ENCODE peak calls at places on chromosomes 7 and 10, in seven cellular contexts. One of them, this sample, is unnamed.

GRCh38 chr7:121394709-121395140 is 1.4 kb downstream of the FAM3C start:
- DNase-seq in brain microvascular endothelial cell: no peak
- DNase-seq in NCI-H1092 treated with DMSO at 0.1 percent for 48 hours: no peak
- DNase-seq in amygdala: no peak
- DNase-seq in renal cortical epithelial cell: peak
- DNase-seq in mesothelial cell of epicardium: no peak
- DNase-seq in amniotic stem cell: no peak
- DNase-seq in this sample: no peak

GRCh38 chr7:93203496-93203895 is 22.8 kb downstream of the HEPACAM2 start:
- DNase-seq in brain microvascular endothelial cell: no peak
- DNase-seq in amniotic stem cell: no peak
- DNase-seq in mesothelial cell of epicardium: no peak
- DNase-seq in renal cortical epithelial cell: no peak
- DNase-seq in NCI-H1092 treated with DMSO at 0.1 percent for 48 hours: peak
- DNase-seq in amygdala: no peak
- DNase-seq in this sample: no peak

GRCh38 chr7:84506151-84506550 is 311.6 kb upstream of the SEMA3A start:
- DNase-seq in mesothelial cell of epicardium: no peak
- DNase-seq in amygdala: no peak
- DNase-seq in amniotic stem cell: no peak
- DNase-seq in renal cortical epithelial cell: no peak
- DNase-seq in brain microvascular endothelial cell: no peak
- DNase-seq in NCI-H1092 treated with DMSO at 0.1 percent for 48 hours: no peak
- DNase-seq in this sample: no peak

GRCh38 chr10:24518411-24518810 is 205.3 kb downstream of the ARHGAP21 start:
- DNase-seq in mesothelial cell of epicardium: no peak
- DNase-seq in brain microvascular endothelial cell: no peak
- DNase-seq in amniotic stem cell: no peak
- DNase-seq in amygdala: no peak
- DNase-seq in renal cortical epithelial cell: no peak
- DNase-seq in NCI-H1092 treated with DMSO at 0.1 percent for 48 hours: no peak
- DNase-seq in this sample: no peak

GRCh38 chr10:7412482-7413251 is 1.8 kb upstream of the SFMBT2 start:
- DNase-seq in mesothelial cell of epicardium: no peak
- DNase-seq in amniotic stem cell: no peak
- DNase-seq in amygdala: peak
- DNase-seq in renal cortical epithelial cell: no peak
- DNase-seq in brain microvascular endothelial cell: no peak
- DNase-seq in NCI-H1092 treated with DMSO at 0.1 percent for 48 hours: no peak
- DNase-seq in this sample: no peak

GRCh38 chr10:49615213-49615612 is 1.4 kb downstream of the CHAT start:
- DNase-seq in brain microvascular endothelial cell: no peak
- DNase-seq in amniotic stem cell: no peak
- DNase-seq in NCI-H1092 treated with DMSO at 0.1 percent for 48 hours: no peak
- DNase-seq in amygdala: no peak
- DNase-seq in mesothelial cell of epicardium: peak
- DNase-seq in renal cortical epithelial cell: no peak
- DNase-seq in this sample: no peak

GRCh38 chr10:98555011-98555619 is 108.4 kb upstream of the HPS1 start:
- DNase-seq in brain microvascular endothelial cell: no peak
- DNase-seq in renal cortical epithelial cell: peak
- DNase-seq in amygdala: no peak
- DNase-seq in NCI-H1092 treated with DMSO at 0.1 percent for 48 hours: peak
- DNase-seq in mesothelial cell of epicardium: no peak
- DNase-seq in amniotic stem cell: no peak
- DNase-seq in this sample: no peak

GRCh38 chr10:126235979-126236851 is 152.1 kb downstream of the ADAM12 start:
- DNase-seq in NCI-H1092 treated with DMSO at 0.1 percent for 48 hours: no peak
- DNase-seq in mesothelial cell of epicardium: no peak
- DNase-seq in brain microvascular endothelial cell: no peak
- DNase-seq in amniotic stem cell: no peak
- DNase-seq in renal cortical epithelial cell: no peak
- DNase-seq in amygdala: no peak
- DNase-seq in this sample: no peak

GRCh38 chr7:151608031-151608551 is 88.4 kb upstream of the RHEB start:
- DNase-seq in NCI-H1092 treated with DMSO at 0.1 percent for 48 hours: no peak
- DNase-seq in amygdala: no peak
- DNase-seq in brain microvascular endothelial cell: no peak
- DNase-seq in amniotic stem cell: no peak
- DNase-seq in mesothelial cell of epicardium: no peak
- DNase-seq in renal cortical epithelial cell: peak
- DNase-seq in this sample: no peak

GRCh38 chr10:110717830-110718595 is 73.9 kb downstream of the RBM20 start:
- DNase-seq in amygdala: no peak
- DNase-seq in NCI-H1092 treated with DMSO at 0.1 percent for 48 hours: no peak
- DNase-seq in amniotic stem cell: no peak
- DNase-seq in brain microvascular endothelial cell: no peak
- DNase-seq in mesothelial cell of epicardium: no peak
- DNase-seq in renal cortical epithelial cell: no peak
- DNase-seq in this sample: no peak

GRCh38 chr10:122333037-122333436 is 41.5 kb upstream of the PLEKHA1 start:
- DNase-seq in NCI-H1092 treated with DMSO at 0.1 percent for 48 hours: no peak
- DNase-seq in brain microvascular endothelial cell: no peak
- DNase-seq in amniotic stem cell: no peak
- DNase-seq in amygdala: no peak
- DNase-seq in renal cortical epithelial cell: peak
- DNase-seq in mesothelial cell of epicardium: no peak
- DNase-seq in this sample: no peak

GRCh38 chr7:157470017-157470322 is 133.2 kb downstream of the DNAJB6 start:
- DNase-seq in brain microvascular endothelial cell: no peak
- DNase-seq in renal cortical epithelial cell: no peak
- DNase-seq in mesothelial cell of epicardium: no peak
- DNase-seq in amniotic stem cell: no peak
- DNase-seq in amygdala: no peak
- DNase-seq in NCI-H1092 treated with DMSO at 0.1 percent for 48 hours: no peak
- DNase-seq in this sample: no peak

GRCh38 chr10:112375721-112376577 is 2.0 kb downstream of the ACSL5 start:
- DNase-seq in brain microvascular endothelial cell: peak
- DNase-seq in NCI-H1092 treated with DMSO at 0.1 percent for 48 hours: no peak
- DNase-seq in amygdala: no peak
- DNase-seq in renal cortical epithelial cell: peak
- DNase-seq in mesothelial cell of epicardium: no peak
- DNase-seq in amniotic stem cell: no peak
- DNase-seq in this sample: peak

GRCh38 chr10:86945361-86946214 is 11.8 kb downstream of the MMRN2 start:
- DNase-seq in brain microvascular endothelial cell: no peak
- DNase-seq in amygdala: no peak
- DNase-seq in mesothelial cell of epicardium: no peak
- DNase-seq in renal cortical epithelial cell: peak
- DNase-seq in NCI-H1092 treated with DMSO at 0.1 percent for 48 hours: peak
- DNase-seq in amniotic stem cell: no peak
- DNase-seq in this sample: no peak